ENCODE peak calls at places on chromosomes 16 and 17, in ten cellular contexts. M is GM10248; O is neural progenitor cell; T is thoracic aorta; G is body of pancreas; Q is upper lobe of right lung; B is CD8-positive, alpha-beta T cell; D is type B pancreatic cell; L is GM23338; S is lower lobe of right lung. N is an unnamed sample.

GRCh38 chr16:27432600-27432957 is 30.6 kb downstream of the IL21R start:
- DNase-seq in M (no peak), O (no peak), T (no peak), G (no peak), Q (no peak), B (no peak), D (peak), L (no peak), S (no peak), N (no peak)

GRCh38 chr17:40320771-40321501 is 12.0 kb downstream of the RARA start:
- DNase-seq in M (no peak), O (no peak), T (no peak), G (no peak), Q (peak), B (peak), D (no peak), L (no peak), S (peak), N (no peak)

GRCh38 chr17:35476283-35476820 is 27.8 kb upstream of the SLFN13 start:
- DNase-seq in M (no peak), O (no peak), T (no peak), G (no peak), Q (no peak), B (no peak), D (no peak), L (no peak), S (no peak), N (no peak)

GRCh38 chr16:25009822-25010221 is 5.3 kb downstream of the ARHGAP17 start:
- DNase-seq in M (no peak), O (no peak), T (no peak), G (no peak), Q (peak), B (no peak), D (no peak), L (no peak), S (peak), N (no peak)

GRCh38 chr17:17028059-17028877 is 14.0 kb upstream of the MPRIP start:
- DNase-seq in M (no peak), O (peak), T (no peak), G (peak), Q (peak), B (no peak), D (peak), L (peak), S (peak), N (peak)

GRCh38 chr16:84583995-84584394 is 33.9 kb downstream of the COTL1 start:
- DNase-seq in M (no peak), O (no peak), T (no peak), G (peak), Q (no peak), B (no peak), D (no peak), L (no peak), S (no peak), N (no peak)

GRCh38 chr16:27400751-27401620 is 988 bp upstream of the IL21R start:
- DNase-seq in M (no peak), O (no peak), T (no peak), G (no peak), Q (no peak), B (no peak), D (no peak), L (no peak), S (no peak), N (no peak)

GRCh38 chr16:19645557-19645981 is 72.5 kb downstream of the KNOP1 start:
- DNase-seq in M (no peak), O (no peak), T (no peak), G (peak), Q (no peak), B (no peak), D (no peak), L (no peak), S (no peak), N (no peak)

GRCh38 chr16:75389096-75389692 is 44.1 kb downstream of the CFDP1 start:
- DNase-seq in M (no peak), O (no peak), T (no peak), G (no peak), Q (no peak), B (no peak), D (no peak), L (no peak), S (no peak), N (no peak)

GRCh38 chr17:32527146-32527545 is 40.4 kb downstream of the CDK5R1 start:
- DNase-seq in M (no peak), O (no peak), T (no peak), G (no peak), Q (no peak), B (no peak), D (no peak), L (no peak), S (no peak), N (no peak)

GRCh38 chr16:1428511-1428910 is 2.4 kb upstream of the PERCC1 start:
- DNase-seq in M (peak), O (peak), T (no peak), G (no peak), Q (peak), B (no peak), D (no peak), L (peak), S (no peak), N (no peak)

GRCh38 chr16:58456193-58456592 is 43.8 kb upstream of the NDRG4 start:
- DNase-seq in M (no peak), O (no peak), T (no peak), G (no peak), Q (no peak), B (no peak), D (no peak), L (no peak), S (no peak), N (no peak)

GRCh38 chr17:30824002-30824355 is 513 bp downstream of the CRLF3 start:
- DNase-seq in M (no peak), O (no peak), T (no peak), G (no peak), Q (no peak), B (no peak), D (no peak), L (no peak), S (no peak), N (no peak)

GRCh38 chr17:72751746-72752145 is 340.7 kb downstream of the SLC39A11 start:
- DNase-seq in M (no peak), O (no peak), T (no peak), G (no peak), Q (no peak), B (no peak), D (no peak), L (no peak), S (no peak), N (no peak)

GRCh38 chr16:82085380-82085779 is 50.3 kb downstream of the HSD17B2 start:
- DNase-seq in M (no peak), O (no peak), T (no peak), G (no peak), Q (no peak), B (no peak), D (no peak), L (no peak), S (no peak), N (no peak)

GRCh38 chr17:66885417-66885816 is 50.5 kb downstream of the CACNG5 start:
- DNase-seq in M (no peak), O (no peak), T (no peak), G (peak), Q (no peak), B (no peak), D (no peak), L (no peak), S (no peak), N (no peak)

GRCh38 chr17:36857698-36858097 is 79.6 kb upstream of the LHX1 start:
- DNase-seq in M (no peak), O (no peak), T (no peak), G (no peak), Q (no peak), B (no peak), D (no peak), L (no peak), S (no peak), N (no peak)

GRCh38 chr16:77190478-77191258 is at the start of gene MON1B:
- DNase-seq in M (peak), O (peak), T (peak), G (peak), Q (peak), B (peak), D (peak), L (peak), S (peak), N (peak)

GRCh38 chr16:73527191-73527590 is 479.3 kb upstream of the ZFHX3 start:
- DNase-seq in M (no peak), O (no peak), T (no peak), G (no peak), Q (no peak), B (no peak), D (no peak), L (no peak), S (no peak), N (peak)

GRCh38 chr17:3012926-3013581 is 50.4 kb downstream of the OR1D5 start:
- DNase-seq in M (peak), O (peak), T (no peak), G (peak), Q (peak), B (no peak), D (no peak), L (peak), S (peak), N (no peak)

GRCh38 chr16:28202147-28202746 is 9.5 kb downstream of the XPO6 start:
- DNase-seq in M (peak), O (no peak), T (no peak), G (no peak), Q (no peak), B (no peak), D (no peak), L (peak), S (no peak), N (no peak)

GRCh38 chr16:88649195-88649923 is 1.5 kb downstream of the CYBA start:
- DNase-seq in M (no peak), O (no peak), T (no peak), G (peak), Q (peak), B (no peak), D (no peak), L (no peak), S (peak), N (no peak)

GRCh38 chr17:5877366-5877765 is 192.8 kb upstream of the WSCD1 start:
- DNase-seq in M (no peak), O (no peak), T (no peak), G (no peak), Q (no peak), B (no peak), D (no peak), L (no peak), S (no peak), N (no peak)

GRCh38 chr17:32396343-32396742 is 46.4 kb downstream of the ZNF207 start:
- DNase-seq in M (no peak), O (no peak), T (no peak), G (no peak), Q (no peak), B (no peak), D (no peak), L (no peak), S (no peak), N (no peak)

GRCh38 chr17:17446666-17447155 is 30.1 kb upstream of the MED9 start:
- DNase-seq in M (no peak), O (no peak), T (no peak), G (no peak), Q (no peak), B (no peak), D (no peak), L (no peak), S (no peak), N (no peak)

GRCh38 chr17:49527927-49528651 is 33.0 kb downstream of the NGFR start:
- DNase-seq in M (no peak), O (no peak), T (no peak), G (no peak), Q (no peak), B (no peak), D (peak), L (no peak), S (no peak), N (no peak)

GRCh38 chr17:35666967-35667552 is 64.4 kb upstream of the RASL10B start:
- DNase-seq in M (no peak), O (no peak), T (no peak), G (no peak), Q (no peak), B (no peak), D (no peak), L (no peak), S (no peak), N (no peak)

GRCh38 chr16:12511308-12511707 is 292.4 kb downstream of the CPPED1 start:
- DNase-seq in M (no peak), O (no peak), T (no peak), G (no peak), Q (peak), B (no peak), D (no peak), L (no peak), S (no peak), N (no peak)

GRCh38 chr16:3004319-3004718 is 8.4 kb upstream of the CLDN9 start:
- DNase-seq in M (no peak), O (peak), T (no peak), G (peak), Q (no peak), B (no peak), D (no peak), L (no peak), S (no peak), N (no peak)

GRCh38 chr16:20026673-20027072 is 47.0 kb downstream of the GPR139 start:
- DNase-seq in M (no peak), O (no peak), T (no peak), G (no peak), Q (no peak), B (no peak), D (no peak), L (no peak), S (no peak), N (no peak)

GRCh38 chr16:48526058-48526957 is 83.7 kb downstream of the N4BP1 start:
- DNase-seq in M (peak), O (peak), T (no peak), G (peak), Q (peak), B (no peak), D (no peak), L (peak), S (no peak), N (no peak)

GRCh38 chr17:75695830-75696271 is 25.4 kb upstream of the ITGB4 start:
- DNase-seq in M (no peak), O (no peak), T (no peak), G (no peak), Q (no peak), B (no peak), D (no peak), L (no peak), S (no peak), N (no peak)

GRCh38 chr16:73047536-73048291 is at the start of gene ZFHX3:
- DNase-seq in M (peak), O (peak), T (no peak), G (peak), Q (peak), B (no peak), D (no peak), L (peak), S (peak), N (no peak)

GRCh38 chr17:1577657-1578428 is 15.3 kb upstream of the PITPNA start:
- DNase-seq in M (no peak), O (no peak), T (no peak), G (no peak), Q (no peak), B (no peak), D (no peak), L (no peak), S (no peak), N (no peak)

GRCh38 chr17:1580979-1581676 is 18.5 kb upstream of the PITPNA start:
- DNase-seq in M (no peak), O (no peak), T (no peak), G (peak), Q (peak), B (no peak), D (no peak), L (no peak), S (peak), N (no peak)

GRCh38 chr17:1583569-1583968 is 21.0 kb upstream of the PITPNA start:
- DNase-seq in M (no peak), O (no peak), T (no peak), G (no peak), Q (no peak), B (no peak), D (no peak), L (no peak), S (no peak), N (no peak)

GRCh38 chr17:1584167-1584566 is 21.6 kb upstream of the PITPNA start:
- DNase-seq in M (no peak), O (no peak), T (no peak), G (no peak), Q (no peak), B (no peak), D (no peak), L (no peak), S (no peak), N (no peak)

GRCh38 chr17:1582374-1582773 is 19.8 kb upstream of the PITPNA start:
- DNase-seq in M (no peak), O (no peak), T (no peak), G (no peak), Q (no peak), B (no peak), D (no peak), L (no peak), S (no peak), N (no peak)
- TF ChIP-seq CTCF in M (no peak), O (no peak), T (no peak), G (no peak), Q (no peak), B (no peak), D (no peak), L (no peak), S (no peak), N (no peak)

DNA sequence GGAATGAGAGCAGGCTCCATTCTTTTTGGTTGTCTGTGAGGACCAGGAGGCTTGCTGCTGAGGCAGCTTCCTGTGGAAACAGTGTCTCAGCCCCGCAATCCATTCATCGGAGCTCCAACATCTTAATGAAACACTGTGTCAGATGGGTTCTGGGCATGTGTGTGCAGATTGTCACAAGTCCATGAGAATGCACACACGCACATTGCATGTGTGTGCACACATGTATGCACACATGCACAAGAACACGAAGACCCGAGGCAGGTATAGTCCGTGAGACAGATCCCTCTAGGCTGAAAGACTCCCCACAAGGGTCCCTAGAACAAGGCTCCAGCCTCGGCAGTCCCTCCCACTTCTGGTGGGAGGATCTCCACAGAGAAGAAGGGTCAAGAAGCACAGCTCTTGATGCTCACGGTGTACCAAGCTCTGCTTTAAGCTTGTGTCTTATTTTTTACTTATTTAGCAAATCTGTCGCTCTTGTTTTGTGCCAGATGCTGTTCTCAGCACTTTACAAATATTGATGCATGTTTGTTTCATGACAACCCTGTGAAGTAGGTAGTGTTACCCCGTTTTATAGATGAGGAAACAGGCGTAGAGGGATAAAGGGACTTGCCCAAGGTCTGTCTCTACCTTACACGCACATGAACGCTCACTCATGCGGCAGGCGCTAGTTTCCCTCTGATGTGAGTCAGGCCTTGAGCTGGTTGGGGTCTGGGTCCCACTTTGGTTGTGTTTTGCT is 213.1 kb downstream of the SEC14L1 start:
- DNase-seq in M (peak), O (no peak), T (no peak), G (no peak), Q (no peak), B (no peak), D (peak), L (no peak), S (no peak), N (peak)
- TF ChIP-seq CTCF in M (no peak), O (no peak), T (no peak), G (no peak), Q (no peak), B (no peak), D (no peak), L (no peak), S (no peak), N (no peak)

DNA sequence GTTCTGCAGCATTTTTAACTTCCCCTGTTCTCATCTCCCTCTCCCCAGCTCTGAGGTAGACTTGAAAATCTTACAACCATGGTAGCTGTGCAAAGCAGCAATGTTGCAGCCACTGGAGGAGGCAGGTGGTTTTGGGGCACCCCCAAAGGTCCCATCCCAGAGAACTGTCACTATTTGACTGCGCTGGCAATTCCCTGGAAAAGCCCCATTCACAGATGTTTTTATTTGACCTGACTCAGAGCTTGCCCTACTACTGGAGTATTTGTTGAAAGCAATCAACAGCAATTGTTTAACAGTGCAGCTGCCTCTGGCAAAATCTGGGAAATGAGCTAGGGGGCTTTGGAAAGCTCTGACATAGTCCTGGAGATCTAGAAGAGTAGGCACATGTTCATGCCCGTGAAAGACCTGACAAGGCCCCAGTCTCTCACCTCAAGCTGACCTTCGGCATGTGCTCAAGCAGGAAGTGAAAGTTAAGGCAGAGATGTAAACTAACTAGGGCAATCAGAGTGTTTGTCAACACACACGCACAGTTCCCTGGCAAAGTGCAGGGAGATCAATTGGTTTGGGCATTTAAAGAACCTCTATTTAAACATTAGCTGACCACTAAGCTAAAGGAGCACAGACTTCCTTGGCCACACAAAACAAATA is 19.7 kb upstream of the PIK3R5 start:
- DNase-seq in M (peak), O (no peak), T (no peak), G (no peak), Q (no peak), B (no peak), D (peak), L (no peak), S (no peak), N (no peak)
- TF ChIP-seq CTCF in M (no peak), O (no peak), T (no peak), G (no peak), Q (no peak), B (no peak), D (no peak), L (no peak), S (no peak), N (no peak)

GRCh38 chr17:78678220-78678554 is 101.0 kb upstream of the DNAH17 start:
- DNase-seq in M (no peak), O (no peak), T (no peak), G (no peak), Q (peak), B (no peak), D (no peak), L (no peak), S (no peak), N (no peak)

GRCh38 chr17:78678711-78679110 is 101.5 kb upstream of the DNAH17 start:
- DNase-seq in M (no peak), O (no peak), T (no peak), G (no peak), Q (peak), B (no peak), D (no peak), L (no peak), S (no peak), N (no peak)

GRCh38 chr17:78675836-78676235 is 98.6 kb upstream of the DNAH17 start:
- DNase-seq in M (no peak), O (no peak), T (no peak), G (no peak), Q (peak), B (no peak), D (no peak), L (no peak), S (no peak), N (no peak)

GRCh38 chr17:78676415-78677302 is 99.5 kb upstream of the DNAH17 start:
- DNase-seq in M (no peak), O (no peak), T (no peak), G (no peak), Q (peak), B (no peak), D (no peak), L (no peak), S (no peak), N (no peak)

DNA sequence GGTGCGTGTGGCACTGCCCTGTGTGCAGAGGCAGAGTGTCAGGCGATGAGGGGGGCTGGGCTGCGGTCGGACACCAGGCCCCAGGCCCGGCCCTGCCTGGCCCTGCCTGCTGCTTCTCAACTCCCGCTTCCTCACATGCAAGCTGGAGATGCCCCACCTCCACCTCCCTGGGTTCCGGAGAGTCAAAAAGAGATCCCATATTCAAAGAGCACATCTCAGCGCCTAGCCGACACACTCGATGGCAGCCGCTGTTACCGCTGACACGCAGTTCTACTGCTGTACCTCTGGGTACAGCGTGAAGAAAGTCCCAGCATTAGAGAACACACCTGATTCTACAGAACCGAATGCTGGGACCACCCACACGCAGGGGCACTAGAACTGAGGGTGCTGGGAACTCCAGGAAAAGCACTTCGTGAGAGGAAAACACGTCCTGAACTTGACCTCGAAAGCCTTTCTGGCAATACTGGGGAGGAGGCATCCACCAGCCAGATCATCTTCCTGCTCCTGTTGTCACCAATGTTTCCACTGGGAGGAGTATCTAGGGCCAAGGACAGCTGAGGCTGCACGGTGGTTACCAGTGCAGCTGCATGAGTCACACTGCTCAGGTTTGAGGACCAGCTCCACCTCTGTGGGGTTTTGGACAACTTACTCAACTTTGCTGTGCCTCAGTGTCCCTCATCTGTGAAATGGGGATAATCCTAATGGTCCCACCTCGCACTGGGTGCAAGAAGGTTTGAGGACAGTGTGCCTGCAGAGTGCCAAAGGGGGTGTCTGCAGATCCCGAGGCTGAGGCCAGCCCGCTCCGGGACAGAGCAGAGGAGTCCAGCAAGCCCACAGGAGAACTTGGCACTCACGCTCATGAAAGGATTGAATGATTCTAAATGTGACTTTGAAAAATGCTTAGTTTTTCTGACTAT is 100.4 kb upstream of the DNAH17 start:
- DNase-seq in M (peak), O (no peak), T (no peak), G (no peak), Q (peak), B (no peak), D (no peak), L (no peak), S (no peak), N (no peak)
- TF ChIP-seq CTCF in M (no peak), O (no peak), T (no peak), G (no peak), Q (no peak), B (no peak), D (no peak), L (no peak), S (no peak), N (no peak)